ENCODE peak calls at places on chromosomes 5 and 9, in ten cellular contexts. G is left ventricle myocardium inferior; T is right atrium auricular region; Y is upper lobe of right lung; B is fibroblast of lung; A is thyroid gland; K is CD8-positive, alpha-beta T cell; X is SK-N-SH; D is adrenal gland; R is heart left ventricle. P is an unnamed sample. For H3K4me1, the result is how much of the 10 kb centered on the place peaks cover.

GRCh38 chr5:139138790-139139189 is 59.4 kb downstream of the SIL1 start:
- DNase-seq in K (no peak), D (peak), R (peak), B (peak), Y (peak), X (no peak), A (peak), T (no peak), G (peak), P (no peak)

GRCh38 chr5:166795756-166796155 is 1495.7 kb upstream of the WWC1 start:
- DNase-seq in G (no peak), D (no peak), A (no peak), K (no peak), Y (no peak), T (no peak), X (no peak), R (no peak), B (no peak), P (no peak)

GRCh38 chr9:10613413-10613812 is 611 bp upstream of the PTPRD start:
- DNase-seq in K (no peak), B (no peak), T (no peak), A (no peak), X (peak), Y (no peak), D (no peak), R (no peak), G (no peak), P (no peak)

GRCh38 chr5:89301572-89302025 is 418.6 kb upstream of the MEF2C start:
- DNase-seq in Y (no peak), X (no peak), D (no peak), A (no peak), G (no peak), B (no peak), R (no peak), T (no peak), K (no peak), P (no peak)

GRCh38 chr9:13430717-13431116 is 151.2 kb upstream of the MPDZ start:
- DNase-seq in A (no peak), D (no peak), T (no peak), K (no peak), G (no peak), R (no peak), X (no peak), B (no peak), Y (no peak), P (no peak)

GRCh38 chr9:110939573-110939972 is 98.7 kb downstream of the LPAR1 start:
- DNase-seq in R (no peak), A (no peak), Y (no peak), G (no peak), D (no peak), X (no peak), K (no peak), T (no peak), B (no peak), P (no peak)

GRCh38 chr9:4771788-4772187 is 21.0 kb upstream of the RCL1 start:
- DNase-seq in G (no peak), D (no peak), Y (no peak), A (no peak), X (no peak), T (no peak), K (no peak), B (no peak), R (no peak), P (no peak)

GRCh38 chr5:55699041-55699688 is 13.0 kb downstream of the SLC38A9 start:
- DNase-seq in B (no peak), T (no peak), K (no peak), G (no peak), R (no peak), X (no peak), D (no peak), Y (no peak), A (no peak), P (no peak)

GRCh38 chr5:41869150-41869738 is 981 bp downstream of the OXCT1 start:
- DNase-seq in B (peak), T (peak), K (no peak), G (peak), X (peak), Y (no peak), D (peak), R (peak), A (peak), P (peak)

GRCh38 chr5:149616727-149617284 is 35.5 kb downstream of the ARHGEF37 start:
- DNase-seq in Y (no peak), A (no peak), X (no peak), B (no peak), K (no peak), D (no peak), R (no peak), T (no peak), G (no peak), P (no peak)

GRCh38 chr9:127970401-127971313 is 10.1 kb downstream of the EEIG1 start:
- DNase-seq in T (no peak), B (no peak), A (no peak), R (peak), D (no peak), X (peak), K (peak), G (no peak), Y (no peak), P (peak)

GRCh38 chr5:36164461-36164860 is 12.6 kb downstream of the SKP2 start:
- DNase-seq in A (peak), T (no peak), Y (no peak), G (no peak), X (no peak), K (no peak), R (no peak), B (no peak), D (no peak), P (no peak)

GRCh38 chr5:10635257-10635860 is 71.5 kb downstream of the ANKRD33B start:
- DNase-seq in G (no peak), R (no peak), B (peak), D (no peak), K (peak), T (no peak), Y (no peak), A (no peak), X (no peak), P (no peak)

GRCh38 chr9:71941060-71941568 is 29.7 kb downstream of the C9orf85 start:
- DNase-seq in Y (no peak), A (no peak), K (no peak), X (no peak), D (no peak), G (no peak), T (no peak), R (no peak), B (peak), P (no peak)

GRCh38 chr9:3863114-3863528 is 337.3 kb upstream of the RFX3 start:
- DNase-seq in R (no peak), Y (no peak), B (peak), G (no peak), K (no peak), A (no peak), T (peak), D (no peak), X (peak), P (no peak)

GRCh38 chr5:148145916-148146315 is 22.4 kb upstream of the SPINK14 start:
- DNase-seq in A (peak), T (no peak), K (no peak), Y (no peak), R (no peak), G (no peak), D (peak), B (peak), X (no peak), P (no peak)

GRCh38 chr5:19546521-19546920 is 441.5 kb downstream of the CDH18 start:
- DNase-seq in G (no peak), X (no peak), T (no peak), A (no peak), B (no peak), Y (no peak), D (no peak), R (no peak), K (no peak), P (no peak)

GRCh38 chr9:116280529-116280928 is 126.9 kb downstream of the PAPPA start:
- DNase-seq in R (no peak), X (no peak), B (peak), Y (no peak), T (no peak), K (no peak), A (no peak), G (no peak), D (no peak), P (no peak)

GRCh38 chr5:58455966-58456365 is 3.9 kb downstream of the PLK2 start:
- DNase-seq in G (no peak), X (no peak), A (no peak), D (no peak), T (no peak), B (peak), R (peak), Y (no peak), K (no peak), P (no peak)

GRCh38 chr9:123584202-123585176 is 228.5 kb downstream of the CRB2 start:
- DNase-seq in X (no peak), B (peak), G (no peak), K (no peak), Y (peak), A (no peak), T (no peak), R (no peak), D (no peak), P (no peak)

GRCh38 chr9:118083161-118083560 is 379.0 kb downstream of the TLR4 start:
- DNase-seq in K (no peak), R (no peak), D (no peak), A (no peak), B (no peak), Y (no peak), G (no peak), T (no peak), X (no peak), P (no peak)

GRCh38 chr5:39270172-39270848 is 50.9 kb upstream of the FYB1 start:
- DNase-seq in B (no peak), X (no peak), R (no peak), A (no peak), Y (no peak), G (no peak), D (no peak), K (peak), T (no peak), P (no peak)

GRCh38 chr9:78011037-78011436 is 20.6 kb downstream of the GNAQ start:
- DNase-seq in X (no peak), K (no peak), B (peak), Y (no peak), G (no peak), R (no peak), D (no peak), A (no peak), T (no peak), P (no peak)

GRCh38 chr9:32350682-32351081 is 33.8 kb upstream of the ACO1 start:
- DNase-seq in D (no peak), Y (no peak), A (no peak), T (no peak), X (no peak), B (peak), R (no peak), K (no peak), G (no peak), P (no peak)

GRCh38 chr5:139061274-139061673 is 136.9 kb downstream of the SIL1 start:
- DNase-seq in K (no peak), Y (peak), G (peak), R (peak), X (no peak), B (peak), D (peak), T (peak), A (peak), P (no peak)

DNA sequence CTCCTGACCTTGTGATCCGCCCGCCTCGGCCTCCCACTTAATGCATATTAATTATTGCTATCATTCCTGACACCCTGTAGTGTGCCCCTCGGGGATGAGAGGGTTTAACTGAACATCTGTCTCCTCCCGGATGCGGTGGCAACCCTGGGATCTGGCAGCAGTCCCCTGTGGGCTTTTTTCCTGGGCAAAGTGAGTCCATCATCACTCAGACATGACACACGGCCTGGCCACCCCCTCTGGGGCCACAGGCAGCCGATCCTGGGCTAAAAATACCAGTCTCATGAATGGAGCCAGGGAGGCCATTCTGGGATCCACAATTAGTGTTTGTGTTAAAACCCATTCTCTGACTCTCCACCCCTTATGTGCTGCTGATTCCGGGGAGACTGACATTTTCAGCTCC is 161.2 kb downstream of the RGS3 start:
- DNase-seq in B (peak), G (peak), A (no peak), K (no peak), Y (peak), T (no peak), D (no peak), R (no peak), X (peak), P (peak)
- H3K4me1 ChIP-seq in B (under half), G (half or more), A (under half), K (under half), Y (under half), T (under half), D (under half), R (half or more), X (under half), P (under half)

DNA sequence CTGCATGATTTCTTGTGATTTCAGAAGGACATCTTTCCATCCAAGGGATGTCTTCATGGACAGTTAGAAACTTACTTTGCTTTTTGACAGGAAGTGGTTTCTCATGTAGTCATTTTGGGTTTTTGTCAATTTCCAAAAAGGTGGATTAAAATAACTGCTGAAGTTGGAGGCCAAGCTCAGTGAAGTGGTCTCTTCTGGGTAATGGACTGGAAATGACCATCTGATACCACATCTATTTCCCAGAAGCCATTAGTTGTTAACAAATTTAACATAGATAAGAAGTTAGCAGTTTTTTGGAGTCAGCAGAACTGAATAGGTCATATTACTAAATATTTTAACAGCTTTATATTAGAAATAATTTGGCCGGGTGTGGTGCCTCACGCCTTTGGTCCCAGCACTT is 86.2 kb upstream of the MYO10 start:
- DNase-seq in T (no peak), X (no peak), D (no peak), R (no peak), Y (no peak), A (peak), K (no peak), B (peak), G (no peak), P (no peak)
- H3K4me3 ChIP-seq in T (no peak), X (no peak), D (no peak), R (no peak), Y (no peak), A (no peak), K (no peak), B (no peak), G (no peak), P (no peak)

DNA sequence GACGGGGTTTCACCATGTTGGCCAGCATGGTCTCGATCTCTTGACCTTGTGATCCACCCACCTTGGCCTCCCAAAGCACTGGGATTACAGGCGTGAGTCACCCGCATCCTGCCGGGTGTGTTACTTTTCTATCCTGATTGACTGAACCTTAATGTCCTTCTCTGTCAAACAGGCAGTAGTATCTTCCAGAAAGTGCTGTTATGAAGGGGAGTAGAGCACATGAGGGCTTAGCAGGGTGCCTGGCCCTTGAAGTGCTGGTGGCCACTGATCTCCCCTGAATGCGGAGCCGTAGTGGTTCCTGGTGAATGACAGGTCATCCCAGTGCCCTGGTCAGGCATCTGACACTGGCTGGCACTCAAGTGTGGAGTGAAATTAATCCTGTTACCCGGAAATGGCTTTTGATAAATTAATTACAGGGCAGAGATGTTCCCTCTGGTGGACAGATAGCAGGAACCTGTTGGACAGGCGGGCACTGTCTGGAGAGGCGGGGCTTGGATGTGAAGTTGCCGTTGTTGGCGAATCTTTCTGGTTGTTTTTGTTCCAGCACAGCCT is 28.4 kb downstream of the PRRC2B start:
- DNase-seq in B (no peak), X (peak), A (peak), G (peak), D (peak), K (no peak), T (no peak), Y (peak), R (no peak), P (peak)
- TF ChIP-seq CTCF in B (peak), X (peak), A (peak), G (peak), D (peak), K (no peak), T (no peak), Y (peak), R (peak), P (no peak)

GRCh38 chr5:124655943-124656459 is 90.4 kb downstream of the ZNF608 start:
- DNase-seq in T (no peak), X (peak), D (peak), Y (no peak), K (no peak), G (no peak), B (peak), A (peak), R (no peak), P (no peak)

GRCh38 chr5:124661317-124662141 is 84.9 kb downstream of the ZNF608 start:
- DNase-seq in K (no peak), B (peak), R (no peak), Y (no peak), X (no peak), A (peak), D (no peak), G (no peak), T (no peak), P (no peak)

GRCh38 chr5:124659798-124660197 is 86.6 kb downstream of the ZNF608 start:
- DNase-seq in D (no peak), R (no peak), Y (no peak), X (no peak), G (no peak), B (no peak), T (no peak), A (no peak), K (no peak), P (no peak)

GRCh38 chr5:124660229-124661093 is 86.0 kb downstream of the ZNF608 start:
- DNase-seq in X (no peak), R (no peak), G (no peak), K (no peak), B (peak), T (no peak), Y (no peak), D (no peak), A (peak), P (no peak)

GRCh38 chr5:124658867-124659557 is 87.4 kb downstream of the ZNF608 start:
- DNase-seq in T (no peak), Y (no peak), R (no peak), K (no peak), D (no peak), B (no peak), A (no peak), G (no peak), X (no peak), P (no peak)
- H3K4me1 ChIP-seq in T (under half), Y (half or more), R (half or more), K (under half), D (under half), B (under half), A (half or more), G (half or more), X (half or more), P (half or more)

GRCh38 chr5:151671979-151672378 is 14.7 kb downstream of the SPARC start:
- DNase-seq in D (peak), G (no peak), T (peak), A (no peak), Y (no peak), K (no peak), R (peak), B (peak), X (no peak), P (no peak)
- H3K4me3 ChIP-seq in D (no peak), G (no peak), T (no peak), A (no peak), Y (no peak), K (no peak), R (no peak), B (no peak), X (no peak), P (no peak)

P was measured in spleen.